ENCODE peak calls at places on chromosomes 4 and X, in six cellular contexts. M is 8988T; G is pancreas; I is right cardiac atrium; E is activated CD4-positive, alpha-beta T cell treated with anti-CD3 and anti-CD28 coated beads, Interleukin-2, amount 50 U/mL, for 48 hours; O is activated T-helper 2 cell treated with anti-CD3 and anti-CD28 coated beads, Interferon-gamma antibody, Interleukin-2, Interleukin-4, amounts not matched to agents 10 μg/mL and 5 μg/mL and 100 μg/mL, durations not matched to agents 14 hours and 24 hours and 36 hours. X is an unnamed sample.

GRCh38 chr4:188417181-188417580 is 277.9 kb downstream of the TRIML1 start:
- DNase-seq in M (no peak), G (no peak), I (no peak), E (no peak), O (no peak), X (no peak)

GRCh38 chrX:121221321-121221977 is 174.0 kb downstream of the GLUD2 start:
- DNase-seq in M (no peak), G (no peak), I (no peak), E (no peak), O (no peak), X (no peak)

GRCh38 chrX:75131973-75132627 is 24.0 kb downstream of the ABCB7 start:
- DNase-seq in M (no peak), G (no peak), I (no peak), E (no peak), O (no peak), X (no peak)

GRCh38 chrX:17525762-17526555 is 151.0 kb downstream of the NHS start:
- DNase-seq in M (no peak), G (no peak), I (no peak), E (no peak), O (no peak), X (no peak)

GRCh38 chrX:143095311-143095710 is 69.6 kb downstream of the SPANXN4 start:
- DNase-seq in M (no peak), G (no peak), I (no peak), E (no peak), O (no peak), X (no peak)

GRCh38 chr4:19214591-19214990 is 1037.1 kb upstream of the SLIT2 start:
- DNase-seq in M (no peak), G (no peak), I (no peak), E (no peak), O (no peak), X (no peak)

GRCh38 chr4:41747230-41748055 is 1.1 kb downstream of the PHOX2B start:
- DNase-seq in M (no peak), G (no peak), I (no peak), E (no peak), O (no peak), X (peak; percentile 29)

GRCh38 chrX:153845842-153846241 is 15.5 kb upstream of the PDZD4 start:
- DNase-seq in M (no peak), G (no peak), I (no peak), E (no peak), O (no peak), X (no peak)

GRCh38 chr4:183407128-183407585 is 37.3 kb upstream of the CDKN2AIP start:
- DNase-seq in M (peak; percentile 68), G (peak; percentile 85), I (peak; percentile 94), E (peak; percentile 94), O (peak; percentile 84), X (peak; percentile 96)

GRCh38 chr4:26857278-26858034 is 3.2 kb upstream of the STIM2 start:
- DNase-seq in M (peak; percentile 75), G (peak; percentile 94), I (peak; percentile 96), E (peak; percentile 88), O (peak; percentile 88), X (peak; percentile 97)

GRCh38 chr4:182922551-182923284 is 5.5 kb upstream of the DCTD start:
- DNase-seq in M (no peak), G (peak; percentile 47), I (no peak), E (no peak), O (no peak), X (no peak)

GRCh38 chr4:133584714-133585113 is 435.6 kb downstream of the PCDH10 start:
- DNase-seq in M (no peak), G (no peak), I (no peak), E (no peak), O (no peak), X (no peak)

GRCh38 chr4:181949704-181950312 is 293.4 kb upstream of the TENM3 start:
- DNase-seq in M (no peak), G (no peak), I (no peak), E (no peak), O (no peak), X (no peak)

GRCh38 chrX:153968754-153969124 is 2.9 kb downstream of the HCFC1 start:
- DNase-seq in M (no peak), G (no peak), I (peak; percentile 14), E (no peak), O (no peak), X (peak; percentile 62)

GRCh38 chr4:159983080-159983479 is 880.2 kb downstream of the RAPGEF2 start:
- DNase-seq in M (no peak), G (no peak), I (no peak), E (no peak), O (no peak), X (no peak)

GRCh38 chr4:4524364-4524763 is 17.5 kb downstream of the STX18 start:
- DNase-seq in M (no peak), G (no peak), I (no peak), E (peak; percentile 13), O (peak; percentile 25), X (peak; percentile 32)

GRCh38 chrX:40580537-40581332 is at the start of gene ATP6AP2:
- DNase-seq in M (peak; percentile 57), G (peak; percentile 93), I (peak; percentile 96), E (peak; percentile 88), O (peak; percentile 87), X (peak; percentile 82)

GRCh38 chrX:79564362-79564761 is 197.2 kb upstream of the ITM2A start:
- DNase-seq in M (no peak), G (no peak), I (no peak), E (no peak), O (no peak), X (no peak)

GRCh38 chrX:109629310-109629709 is 4.3 kb upstream of the KCNE5 start:
- DNase-seq in M (no peak), G (no peak), I (no peak), E (no peak), O (no peak), X (no peak)

GRCh38 chr4:107970063-107970798 is 19.5 kb upstream of the HADH start:
- DNase-seq in M (no peak), G (no peak), I (no peak), E (no peak), O (no peak), X (no peak)

GRCh38 chrX:1102786-1103185 is 109.7 kb downstream of the CRLF2 start:
- DNase-seq in M (no peak), G (no peak), I (no peak), E (no peak), O (no peak), X (no peak)

GRCh38 chr4:46425775-46426400 is 36.0 kb upstream of the GABRA2 start:
- DNase-seq in M (no peak), G (no peak), I (no peak), E (no peak), O (no peak), X (no peak)

GRCh38 chrX:2766921-2767320 is 15.1 kb downstream of the XG start:
- DNase-seq in M (no peak), G (no peak), I (no peak), E (no peak), O (no peak), X (no peak)

GRCh38 chr4:96599752-96600151 is 759.9 kb downstream of the PDHA2 start:
- DNase-seq in M (no peak), G (no peak), I (no peak), E (no peak), O (no peak), X (no peak)

GRCh38 chr4:80500593-80500992 is 165.1 kb downstream of the CFAP299 start:
- DNase-seq in M (no peak), G (no peak), I (no peak), E (no peak), O (no peak), X (no peak)

GRCh38 chr4:97139796-97140195 is 1003.5 kb downstream of the STPG2 start:
- DNase-seq in M (no peak), G (no peak), I (no peak), E (no peak), O (no peak), X (no peak)

GRCh38 chr4:147853706-147854105 is 121.8 kb downstream of the ARHGAP10 start:
- DNase-seq in M (no peak), G (no peak), I (no peak), E (no peak), O (no peak), X (no peak)

GRCh38 chrX:72110051-72110926 is 21.4 kb downstream of the RTL5 start:
- DNase-seq in M (no peak), G (no peak), I (no peak), E (no peak), O (no peak), X (no peak)

X was measured in activated naive CD8-positive, alpha-beta T cell treated with anti-CD3 and anti-CD28 coated beads, Interleukin-2, amount 10 ng/mL, durations not matched to agents 7 days and 5 days.